ENCODE peak calls at places on chromosome 13, in five cellular contexts. A is suprapubic skin, B is foreskin fibroblast, J is GM06990, F is glutamatergic neuron. K is an unnamed sample.

GRCh38 chr13:29707876-29708543 is 112.5 kb upstream of the SLC7A1 start:
- DNase-seq in A (no peak), B (peak), J (no peak), F (peak), K (no peak)

GRCh38 chr13:33872005-33872351 is 54.0 kb downstream of the RFC3 start:
- DNase-seq in A (no peak), B (no peak), J (no peak), F (no peak), K (no peak)

GRCh38 chr13:113117335-113117872 is 5.2 kb upstream of the F10 start:
- DNase-seq in A (peak), B (no peak), J (no peak), F (peak), K (no peak)

GRCh38 chr13:71829542-71829941 is 37.5 kb downstream of the DACH1 start:
- DNase-seq in A (no peak), B (no peak), J (no peak), F (no peak), K (no peak)

GRCh38 chr13:54029226-54029625 is 1000.6 kb downstream of the OLFM4 start:
- DNase-seq in A (no peak), B (no peak), J (no peak), F (no peak), K (peak)

GRCh38 chr13:95137096-95137495 is 164.2 kb downstream of the ABCC4 start:
- DNase-seq in A (no peak), B (no peak), J (peak), F (no peak), K (no peak)

GRCh38 chr13:27658569-27658968 is 36.9 kb downstream of the POLR1D start:
- DNase-seq in A (no peak), B (peak), J (no peak), F (no peak), K (no peak)

GRCh38 chr13:92549275-92549674 is 677.3 kb upstream of the GPC6 start:
- DNase-seq in A (no peak), B (no peak), J (no peak), F (no peak), K (no peak)

GRCh38 chr13:71603255-71603654 is 263.7 kb downstream of the DACH1 start:
- DNase-seq in A (no peak), B (no peak), J (no peak), F (no peak), K (no peak)

GRCh38 chr13:24995225-24995804 is 100.6 kb upstream of the PABPC3 start:
- DNase-seq in A (no peak), B (peak), J (no peak), F (peak), K (peak)

GRCh38 chr13:72384186-72384823 is 343.1 kb downstream of the MZT1 start:
- DNase-seq in A (no peak), B (no peak), J (no peak), F (no peak), K (no peak)

GRCh38 chr13:46050771-46051170 is 1.8 kb downstream of the ZC3H13 start:
- DNase-seq in A (no peak), B (no peak), J (no peak), F (no peak), K (no peak)

GRCh38 chr13:46051958-46052313 is 610 bp downstream of the ZC3H13 start:
- DNase-seq in A (no peak), B (no peak), J (no peak), F (no peak), K (no peak)

GRCh38 chr13:46057251-46058015 is 4.9 kb upstream of the ZC3H13 start:
- DNase-seq in A (no peak), B (no peak), J (no peak), F (no peak), K (no peak)

GRCh38 chr13:46053162-46054012 is 841 bp upstream of the ZC3H13 start:
- DNase-seq in A (no peak), B (no peak), J (no peak), F (no peak), K (no peak)

GRCh38 chr13:46052314-46053161 is at the start of gene ZC3H13:
- DNase-seq in A (peak), B (peak), J (peak), F (peak), K (peak)
- TF ChIP-seq CTCF in A (peak), B (peak), J (no peak), F (peak), K (peak)

GRCh38 chr13:114145256-114145655 is 12.8 kb upstream of the RASA3 start:
- DNase-seq in A (no peak), B (no peak), J (no peak), F (peak), K (no peak)

GRCh38 chr13:114147803-114148520 is 15.5 kb upstream of the RASA3 start:
- DNase-seq in A (no peak), B (no peak), J (no peak), F (no peak), K (no peak)

GRCh38 chr13:114145722-114146121 is 13.3 kb upstream of the RASA3 start:
- DNase-seq in A (peak), B (no peak), J (no peak), F (no peak), K (no peak)

GRCh38 chr13:114146173-114146572 is 13.8 kb upstream of the RASA3 start:
- DNase-seq in A (no peak), B (no peak), J (no peak), F (no peak), K (no peak)

DNA sequence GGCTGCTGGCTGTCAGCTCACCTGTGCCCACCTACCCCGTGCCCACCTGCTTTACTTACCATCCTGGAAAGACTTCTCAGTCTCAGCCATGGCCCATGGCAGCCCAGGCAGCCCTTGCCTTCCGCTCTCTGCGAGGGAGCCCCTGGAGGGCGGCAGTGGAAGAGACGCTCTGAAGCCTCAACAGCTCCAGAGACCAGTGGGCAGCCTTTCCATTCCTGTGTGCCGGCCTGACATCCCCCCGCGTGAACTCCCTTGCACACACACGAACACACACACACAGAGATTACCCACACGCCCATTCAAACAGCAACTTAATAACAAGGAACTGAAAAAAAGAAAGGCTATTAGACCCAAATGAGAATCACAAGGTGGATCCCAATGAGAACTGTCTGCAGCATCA is 14.2 kb upstream of the RASA3 start:
- DNase-seq in A (no peak), B (no peak), J (peak), F (peak), K (no peak)
- TF ChIP-seq CTCF in A (no peak), B (no peak), J (peak), F (no peak), K (peak)

GRCh38 chr13:91042870-91043269 is 304.6 kb upstream of the MIR17HG start:
- DNase-seq in A (no peak), B (no peak), J (no peak), F (no peak), K (no peak)

GRCh38 chr13:91046715-91047327 is 300.7 kb upstream of the MIR17HG start:
- DNase-seq in A (no peak), B (no peak), J (no peak), F (no peak), K (no peak)

DNA sequence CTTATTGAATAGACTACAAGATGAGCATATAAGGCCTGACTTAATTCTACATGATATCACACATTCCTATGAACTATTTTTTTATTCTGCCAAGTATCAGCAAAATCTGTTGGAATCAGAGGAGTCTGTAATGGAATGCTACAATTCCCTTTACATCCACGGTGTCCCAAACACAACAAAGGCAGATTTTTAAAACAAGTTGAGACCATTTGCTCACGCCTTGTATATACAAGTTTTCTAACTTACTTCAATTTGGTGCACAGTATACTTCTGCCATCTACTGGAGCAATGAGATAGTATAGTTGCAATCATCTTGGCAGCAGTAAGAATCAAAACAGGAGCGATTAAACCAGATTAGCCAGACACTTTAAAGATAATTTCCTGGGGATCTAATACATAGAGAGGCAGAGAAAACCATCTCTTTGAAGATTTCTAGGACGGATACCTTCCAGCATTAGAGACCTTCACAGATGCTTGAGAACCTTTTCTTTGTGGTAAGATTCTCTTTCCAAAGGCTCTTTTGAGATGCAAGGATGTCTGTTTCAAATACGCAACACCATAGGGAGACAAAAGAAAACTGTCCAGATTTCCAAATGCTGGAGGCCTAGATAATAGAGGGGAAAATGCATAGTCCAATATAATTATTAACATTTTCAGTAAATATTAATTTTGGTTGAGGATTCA is 302.0 kb upstream of the MIR17HG start:
- DNase-seq in A (no peak), B (no peak), J (no peak), F (no peak), K (no peak)
- TF ChIP-seq CTCF in A (no peak), B (no peak), J (peak), F (no peak), K (peak)

DNA sequence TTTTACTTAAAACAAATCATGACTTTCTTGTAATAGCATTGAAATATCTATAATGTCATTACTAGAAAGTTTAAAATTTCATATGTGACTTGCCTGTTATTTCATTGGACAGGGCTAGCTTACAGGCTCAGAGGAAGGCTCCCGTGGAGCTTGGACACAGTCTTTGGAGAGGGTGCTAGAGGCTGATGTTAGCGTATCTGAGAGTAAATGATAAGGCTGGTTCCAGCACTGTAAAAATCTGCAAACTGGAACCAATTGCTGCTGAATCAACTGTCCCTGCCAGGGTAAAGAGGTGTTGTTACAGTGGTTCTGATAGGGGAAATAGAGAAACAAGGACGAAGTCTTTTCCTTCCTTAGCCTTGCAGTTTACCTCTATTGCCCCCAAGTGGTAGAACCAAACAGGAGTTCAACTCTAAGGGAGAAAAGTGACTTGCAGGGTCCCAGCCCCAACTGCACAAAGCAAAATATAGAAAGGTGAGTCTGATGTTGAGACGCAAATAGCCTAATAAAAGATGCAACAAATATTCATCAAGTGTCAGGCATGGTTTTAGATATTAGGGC is 901.7 kb downstream of the DIAPH3 start:
- DNase-seq in A (no peak), B (no peak), J (no peak), F (no peak), K (no peak)
- TF ChIP-seq CTCF in A (no peak), B (no peak), J (no peak), F (peak), K (peak)

GRCh38 chr13:109500146-109500773 is 286.1 kb downstream of the IRS2 start:
- DNase-seq in A (no peak), B (no peak), J (no peak), F (peak), K (no peak)
- TF ChIP-seq CTCF in A (no peak), B (no peak), J (no peak), F (no peak), K (no peak)

GRCh38 chr13:99596180-99596579 is 94.9 kb downstream of the TM9SF2 start:
- DNase-seq in A (no peak), B (no peak), J (no peak), F (no peak), K (no peak)

GRCh38 chr13:99605417-99606321 is 104.4 kb downstream of the TM9SF2 start:
- DNase-seq in A (no peak), B (no peak), J (peak), F (peak), K (no peak)

GRCh38 chr13:99604636-99605035 is 103.4 kb downstream of the TM9SF2 start:
- DNase-seq in A (no peak), B (no peak), J (no peak), F (no peak), K (no peak)

GRCh38 chr13:99601535-99601934 is 100.3 kb downstream of the TM9SF2 start:
- DNase-seq in A (no peak), B (no peak), J (no peak), F (no peak), K (no peak)

DNA sequence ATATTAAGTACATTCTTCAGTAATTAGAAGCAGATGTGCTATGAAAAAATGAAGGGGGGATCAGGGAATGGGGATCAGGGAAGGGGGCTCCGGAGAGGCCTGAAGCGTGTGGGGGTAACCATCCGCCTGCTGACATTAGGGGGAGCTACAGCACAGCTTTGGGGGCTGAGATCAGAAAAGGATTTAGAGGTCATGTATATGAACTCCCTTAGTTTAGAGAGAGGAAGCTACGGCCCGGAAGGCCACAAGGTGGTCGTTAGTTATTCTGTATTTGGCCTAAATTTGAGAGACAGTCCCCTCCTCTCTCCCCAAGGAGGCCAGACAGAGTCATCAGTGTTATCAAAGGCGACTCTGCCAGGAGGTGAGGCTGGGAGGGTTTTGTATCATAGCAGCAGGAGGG is 99.0 kb downstream of the TM9SF2 start:
- DNase-seq in A (no peak), B (no peak), J (no peak), F (no peak), K (no peak)
- TF ChIP-seq CTCF in A (no peak), B (no peak), J (peak), F (no peak), K (peak)

DNA sequence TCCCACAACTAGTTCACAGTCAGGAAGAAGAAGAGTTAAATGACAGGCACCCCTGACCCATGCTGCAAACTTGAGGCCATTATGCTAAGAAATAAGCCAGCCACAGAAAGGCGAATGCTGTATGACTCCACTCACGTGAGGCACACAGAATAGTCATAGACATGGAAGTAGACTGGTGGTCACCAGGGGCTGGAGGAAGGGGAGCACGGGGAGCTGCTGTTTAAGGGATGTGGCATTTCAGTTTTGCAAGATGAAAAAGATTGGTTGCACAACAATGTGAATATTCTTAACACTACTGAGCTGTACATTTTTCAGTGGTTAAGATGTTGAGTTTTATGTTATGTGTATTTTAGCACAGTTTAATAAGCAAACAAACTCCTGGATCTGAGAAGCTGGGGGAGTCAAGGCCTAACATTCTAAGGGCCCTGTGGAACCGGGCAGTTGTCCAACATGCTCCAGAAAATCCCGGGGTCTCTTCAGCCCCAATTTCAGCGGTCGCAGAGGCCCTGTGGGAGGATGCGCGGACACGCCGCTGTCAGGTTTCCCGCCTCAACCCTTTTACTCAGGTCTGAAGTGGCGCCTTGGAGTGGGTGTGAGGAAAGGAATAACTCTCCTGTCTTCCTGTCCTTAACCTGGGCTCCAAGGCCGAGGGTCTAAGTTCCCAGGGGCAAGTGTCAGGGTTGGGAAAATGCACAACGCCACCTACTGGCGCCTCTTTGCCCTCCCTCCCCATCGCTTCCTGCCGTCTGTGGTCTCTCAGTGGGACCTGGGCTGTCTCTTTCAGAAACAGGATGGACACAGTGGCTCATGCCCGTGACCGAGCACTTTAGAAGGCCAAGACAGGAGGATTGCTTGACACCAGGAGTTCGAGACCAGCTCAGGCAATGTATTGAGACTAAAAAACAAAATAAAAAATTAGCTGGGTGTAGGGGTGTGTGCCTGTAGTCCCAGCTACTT is 4.4 kb upstream of the TMEM272 start:
- DNase-seq in A (no peak), B (no peak), J (peak), F (peak), K (no peak)
- TF ChIP-seq CTCF in A (no peak), B (peak), J (peak), F (peak), K (peak)

GRCh38 chr13:48797761-48798160 is 144.0 kb downstream of the CYSLTR2 start:
- DNase-seq in A (no peak), B (no peak), J (no peak), F (no peak), K (no peak)

GRCh38 chr13:48801255-48801654 is 147.5 kb downstream of the CYSLTR2 start:
- DNase-seq in A (no peak), B (peak), J (no peak), F (no peak), K (no peak)

GRCh38 chr13:48798180-48798579 is 144.5 kb downstream of the CYSLTR2 start:
- DNase-seq in A (no peak), B (no peak), J (no peak), F (no peak), K (no peak)

GRCh38 chr13:48797127-48797526 is 143.4 kb downstream of the CYSLTR2 start:
- DNase-seq in A (no peak), B (no peak), J (no peak), F (no peak), K (no peak)
- TF ChIP-seq CTCF in A (no peak), B (no peak), J (no peak), F (no peak), K (no peak)